ENCODE peak calls at places on chromosomes 2 and 18, in four cellular contexts. M is BJ, S is body of pancreas, H is lung. F is an unnamed sample.

GRCh38 chr2:10237392-10238321 is 65.0 kb upstream of the HPCAL1 start:
- DNase-seq in M (no peak), S (no peak), H (no peak), F (peak; percentile 36)

GRCh38 chr2:108605947-108606346 is 71.7 kb downstream of the LIMS1 start:
- DNase-seq in M (no peak), S (no peak), H (no peak), F (no peak)

GRCh38 chr2:181393472-181393871 is 63.7 kb upstream of the ITGA4 start:
- DNase-seq in M (peak; percentile 44), S (no peak), H (no peak), F (no peak)

GRCh38 chr2:1051075-1051474 is 100.4 kb downstream of the SNTG2 start:
- DNase-seq in M (no peak), S (no peak), H (no peak), F (no peak)

GRCh38 chr2:233935426-233935825 is 18.3 kb downstream of the TRPM8 start:
- DNase-seq in M (no peak), S (no peak), H (no peak), F (no peak)

GRCh38 chr2:112003585-112003984 is 51.5 kb upstream of the TMEM87B start:
- DNase-seq in M (no peak), S (no peak), H (no peak), F (no peak)

GRCh38 chr2:135904590-135904989 is 28.3 kb upstream of the MCM6 start:
- DNase-seq in M (peak; percentile 32), S (no peak), H (no peak), F (no peak)

GRCh38 chr18:62037989-62038778 is 145.4 kb upstream of the RNF152 start:
- DNase-seq in M (no peak), S (no peak), H (no peak), F (no peak)

GRCh38 chr2:186903183-186903582 is 54.2 kb upstream of the ZSWIM2 start:
- DNase-seq in M (no peak), S (no peak), H (no peak), F (no peak)

GRCh38 chr2:197986977-197987376 is 182.6 kb downstream of the PLCL1 start:
- DNase-seq in M (no peak), S (no peak), H (no peak), F (no peak)

GRCh38 chr2:185934232-185934631 is 195.6 kb downstream of the FSIP2 start:
- DNase-seq in M (no peak), S (no peak), H (no peak), F (no peak)

GRCh38 chr2:128868686-128869551 is 550.3 kb upstream of the HS6ST1 start:
- DNase-seq in M (no peak), S (no peak), H (no peak), F (no peak)

GRCh38 chr18:46946656-46947282 is 29.4 kb downstream of the KATNAL2 start:
- DNase-seq in M (peak; percentile 51), S (peak; percentile 88), H (peak; percentile 85), F (peak; percentile 53)

GRCh38 chr2:113077921-113078320 is 10.2 kb downstream of the IL1F10 start:
- DNase-seq in M (no peak), S (no peak), H (no peak), F (no peak)

GRCh38 chr2:15761056-15761455 is 169.4 kb downstream of the DDX1 start:
- DNase-seq in M (no peak), S (no peak), H (no peak), F (no peak)

GRCh38 chr2:70300771-70301343 is 1.0 kb downstream of the FAM136A start:
- DNase-seq in M (no peak), S (no peak), H (no peak), F (no peak)
- TF ChIP-seq CTCF in M (no peak), S (no peak), H (no peak), F (no peak)

GRCh38 chr2:120958623-120959366 is 223.1 kb downstream of the GLI2 start:
- DNase-seq in M (no peak), S (no peak), H (no peak), F (no peak)
- TF ChIP-seq CTCF in M (peak; percentile 39), S (no peak), H (no peak), F (no peak)

GRCh38 chr18:27213123-27213717 is 28.1 kb upstream of the CHST9 start:
- DNase-seq in M (no peak), S (no peak), H (no peak), F (no peak)

GRCh38 chr18:27214831-27215230 is 29.7 kb upstream of the CHST9 start:
- DNase-seq in M (no peak), S (no peak), H (no peak), F (no peak)

GRCh38 chr18:27206411-27206810 is 21.3 kb upstream of the CHST9 start:
- DNase-seq in M (no peak), S (no peak), H (no peak), F (no peak)

DNA sequence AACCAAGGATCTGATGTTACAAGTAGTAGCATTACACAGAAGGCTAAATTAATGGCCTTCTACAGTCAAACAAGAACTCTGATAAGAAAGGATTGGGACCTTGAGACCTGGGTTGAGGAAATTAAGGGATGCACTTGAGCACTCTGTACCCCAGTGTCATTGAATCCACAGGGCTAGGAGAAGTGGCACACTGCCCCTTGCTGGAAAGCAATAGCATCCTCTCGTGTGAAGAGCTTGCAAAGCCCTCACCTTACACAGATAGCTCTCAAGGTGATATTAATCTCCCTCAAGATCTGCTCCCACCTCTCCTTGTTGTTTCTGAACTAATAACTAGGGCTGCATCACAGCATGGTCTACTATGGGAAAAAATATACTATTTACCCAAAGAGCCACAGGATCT is 26.5 kb upstream of the CHST9 start:
- DNase-seq in M (no peak), S (no peak), H (no peak), F (no peak)
- TF ChIP-seq CTCF in M (no peak), S (no peak), H (no peak), F (no peak)

GRCh38 chr2:205539603-205540002 is 142.7 kb upstream of the NRP2 start:
- DNase-seq in M (no peak), S (no peak), H (no peak), F (no peak)
- TF ChIP-seq CTCF in M (no peak), S (no peak), H (no peak), F (no peak)

GRCh38 chr2:71943238-71944182 is 204.2 kb downstream of the CYP26B1 start:
- DNase-seq in M (no peak), S (peak; percentile 42), H (peak; percentile 28), F (peak; percentile 14)
- TF ChIP-seq CTCF in M (no peak), S (no peak), H (no peak), F (no peak)

DNA sequence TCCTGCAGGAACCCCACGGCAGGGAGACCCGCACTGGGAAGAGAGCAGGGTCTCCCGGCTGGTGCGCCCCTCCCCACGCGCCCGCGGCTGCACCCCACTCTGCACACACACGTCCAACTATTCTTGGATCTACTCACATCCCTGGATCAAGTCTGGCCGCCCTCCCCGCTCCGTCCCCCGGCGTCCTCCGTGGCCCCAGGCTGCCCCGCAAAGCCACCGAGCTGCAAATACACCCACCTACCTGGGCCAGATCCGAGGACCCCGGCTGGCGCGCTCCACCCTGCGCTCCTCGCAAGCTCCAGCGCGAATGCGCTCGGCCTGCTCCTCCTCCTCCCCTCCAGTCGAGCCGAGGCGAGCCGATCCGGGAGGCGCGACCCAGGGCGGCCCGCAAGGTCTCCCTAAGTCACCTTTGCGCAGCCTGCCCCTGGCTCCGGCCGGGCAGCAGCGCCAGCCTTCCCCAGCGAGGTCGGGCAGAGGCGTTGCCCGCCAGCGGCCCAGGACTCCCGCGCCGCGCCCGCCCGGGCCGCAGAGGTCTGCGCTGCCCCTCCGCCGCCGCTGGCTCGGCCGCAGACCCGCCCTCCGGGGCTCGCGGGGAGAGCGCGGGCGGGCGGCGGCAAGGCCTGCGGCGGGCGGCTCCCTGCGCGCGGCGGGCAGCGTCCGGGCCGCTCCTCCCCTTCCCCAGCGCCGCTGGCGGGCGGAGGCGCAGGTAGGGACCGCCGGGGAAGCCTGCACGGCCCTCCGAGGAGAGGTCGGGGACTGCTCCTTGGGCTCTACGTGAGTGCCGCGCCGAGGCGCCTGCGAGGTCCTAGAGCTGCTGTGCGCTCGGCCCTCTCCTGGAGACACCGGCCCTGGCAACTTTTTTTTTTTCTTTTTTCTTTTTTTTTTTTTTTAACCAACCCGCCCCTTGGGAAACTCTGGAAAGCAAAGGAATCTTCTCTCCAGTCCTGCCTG is 126.0 kb downstream of the OSBPL1A start:
- DNase-seq in M (no peak), S (peak; percentile 85), H (peak; percentile 74), F (peak; percentile 49)
- TF ChIP-seq CTCF in M (peak; percentile 37), S (peak; percentile 37), H (no peak), F (no peak)

GRCh38 chr18:36085195-36085594 is 17.8 kb upstream of the RPRD1A start:
- DNase-seq in M (no peak), S (no peak), H (no peak), F (no peak)

GRCh38 chr18:36086186-36086585 is 18.8 kb upstream of the RPRD1A start:
- DNase-seq in M (no peak), S (no peak), H (no peak), F (no peak)

GRCh38 chr18:36083729-36084128 is 16.4 kb upstream of the RPRD1A start:
- DNase-seq in M (no peak), S (no peak), H (no peak), F (no peak)

GRCh38 chr18:36088256-36088655 is 20.9 kb upstream of the RPRD1A start:
- DNase-seq in M (no peak), S (no peak), H (no peak), F (no peak)

DNA sequence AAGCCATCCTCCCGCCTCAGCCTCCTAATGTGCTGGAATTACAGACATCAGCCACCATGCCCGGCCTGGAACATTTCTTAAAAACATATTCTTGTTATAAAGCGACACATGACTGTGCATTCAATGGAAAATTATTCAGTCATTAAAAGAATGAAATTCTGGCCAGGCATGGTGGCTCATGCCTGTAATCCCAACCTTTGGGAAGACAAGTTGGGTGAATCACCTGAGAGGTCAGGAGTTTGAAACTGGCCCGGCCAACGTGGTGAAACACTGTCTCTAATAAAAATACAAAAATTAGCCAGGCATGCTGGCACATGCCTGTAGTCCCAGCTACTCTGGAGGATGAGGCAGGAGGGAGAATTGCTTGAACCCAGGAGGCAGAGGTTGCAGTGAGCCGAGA is 21.6 kb upstream of the RPRD1A start:
- DNase-seq in M (no peak), S (no peak), H (no peak), F (no peak)
- TF ChIP-seq CTCF in M (no peak), S (no peak), H (no peak), F (no peak)

DNA sequence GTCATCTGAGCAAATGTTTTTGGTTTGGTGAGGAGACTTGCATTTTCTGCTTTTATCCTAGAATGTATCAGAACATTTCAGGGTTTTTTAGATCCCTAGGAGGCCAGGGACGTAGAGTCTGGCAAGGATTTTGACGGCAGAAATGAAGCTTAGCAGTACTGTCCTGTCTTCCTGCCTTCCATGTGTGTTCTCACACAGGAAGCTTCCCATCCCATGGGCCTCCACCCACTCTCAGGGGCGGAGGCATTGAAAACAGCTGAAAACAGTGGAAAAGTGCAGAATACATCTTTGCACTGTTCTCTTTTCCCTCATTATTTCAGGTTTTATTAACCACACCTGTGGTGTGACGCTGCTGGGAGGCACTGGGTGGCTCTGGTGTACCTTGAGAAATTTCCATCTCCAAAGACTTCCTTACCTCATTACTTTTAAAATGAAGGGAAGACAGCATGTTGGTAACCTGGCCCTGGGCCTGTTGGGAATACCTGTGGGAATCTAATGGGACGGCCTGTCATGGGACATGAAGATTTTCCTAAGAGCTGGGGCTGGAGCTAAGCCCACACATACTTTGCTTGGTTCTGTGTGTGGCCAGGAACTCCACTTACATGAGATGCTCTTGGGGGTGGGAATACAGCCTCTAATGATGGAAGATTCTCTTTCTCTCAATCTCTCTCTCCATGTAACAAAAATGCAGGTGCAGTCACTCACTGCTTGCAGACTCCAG is 20.5 kb downstream of the PCARE start:
- DNase-seq in M (no peak), S (no peak), H (no peak), F (no peak)
- TF ChIP-seq CTCF in M (no peak), S (peak; percentile 25), H (no peak), F (no peak)

F was measured in CD14-positive monocyte.